ENCODE peak calls at places on chromosome 4, in seven cellular contexts. V is left ventricle myocardium inferior; T is HS-5; S is stimulated activated CD4-positive, alpha-beta T cell treated with anti-CD3 and anti-CD28 coated beads, Interleukin-4, amount 100 ng/mL, for 1 hour; N is mesothelial cell of epicardium; Q is NCI-H1436; B is lung. I is an unnamed sample.

GRCh38 chr4:100079264-100079663 is 111.0 kb downstream of the DDIT4L start:
- DNase-seq in B (no peak), S (no peak), V (no peak), N (no peak), Q (no peak), T (no peak), I (no peak)

GRCh38 chr4:129738175-129738574 is 642.2 kb downstream of the C4orf33 start:
- DNase-seq in B (no peak), S (no peak), V (no peak), N (no peak), T (no peak), Q (no peak), I (no peak)

GRCh38 chr4:108829981-108830492 is 67.2 kb upstream of the ETNPPL start:
- DNase-seq in Q (no peak), V (no peak), T (no peak), N (no peak), B (no peak), S (no peak), I (no peak)

GRCh38 chr4:108796173-108796572 is 33.3 kb upstream of the ETNPPL start:
- DNase-seq in B (no peak), V (no peak), N (no peak), T (no peak), Q (no peak), S (no peak), I (no peak)

GRCh38 chr4:70991596-70991995 is 1.9 kb upstream of the DCK start:
- DNase-seq in N (no peak), S (no peak), B (no peak), T (no peak), V (no peak), Q (no peak), I (no peak)

GRCh38 chr4:5798447-5798846 is 87.4 kb downstream of the EVC start:
- DNase-seq in N (peak), V (peak), S (no peak), B (no peak), T (no peak), Q (no peak), I (no peak)

GRCh38 chr4:83010111-83010521 is 507 bp downstream of the LIN54 start:
- DNase-seq in T (no peak), Q (no peak), B (no peak), S (no peak), V (no peak), N (no peak), I (peak)

GRCh38 chr4:22634541-22635181 is 58.1 kb upstream of the GBA3 start:
- DNase-seq in V (no peak), S (no peak), B (no peak), N (no peak), Q (no peak), T (no peak), I (peak)

GRCh38 chr4:33088713-33089112 is 2368.5 kb downstream of the PCDH7 start:
- DNase-seq in T (no peak), B (no peak), Q (no peak), N (no peak), V (no peak), S (no peak), I (no peak)

GRCh38 chr4:41346306-41347061 is 89.8 kb downstream of the UCHL1 start:
- DNase-seq in N (no peak), B (no peak), V (no peak), Q (no peak), T (no peak), S (no peak), I (no peak)

GRCh38 chr4:44446191-44446590 is 2.4 kb downstream of the KCTD8 start:
- DNase-seq in B (no peak), Q (no peak), N (no peak), V (no peak), S (no peak), T (no peak), I (peak)

GRCh38 chr4:41678086-41678485 is 70.4 kb downstream of the PHOX2B start:
- DNase-seq in V (no peak), S (no peak), T (no peak), N (no peak), Q (no peak), B (no peak), I (no peak)

GRCh38 chr4:82891728-82892466 is 944 bp upstream of the SEC31A start:
- DNase-seq in V (no peak), T (no peak), Q (no peak), B (no peak), S (no peak), N (no peak), I (no peak)

GRCh38 chr4:53861856-53862610 is 202.4 kb downstream of the CHIC2 start:
- DNase-seq in Q (no peak), B (no peak), N (no peak), T (peak), V (no peak), S (no peak), I (peak)

GRCh38 chr4:167000141-167000852 is 234.0 kb downstream of the SPOCK3 start:
- DNase-seq in T (no peak), B (no peak), V (no peak), Q (no peak), S (no peak), N (no peak), I (peak)

GRCh38 chr4:166282081-166282770 is 409.2 kb downstream of the TLL1 start:
- DNase-seq in N (no peak), B (no peak), Q (no peak), S (no peak), V (no peak), T (no peak), I (peak)

GRCh38 chr4:1797861-1798529 is 4.9 kb downstream of the FGFR3 start:
- DNase-seq in Q (no peak), T (no peak), S (no peak), N (no peak), V (no peak), B (no peak), I (no peak)

GRCh38 chr4:40916218-40916555 is 166.4 kb downstream of the NSUN7 start:
- DNase-seq in Q (no peak), S (no peak), V (no peak), B (no peak), T (no peak), N (no peak), I (peak)

GRCh38 chr4:70721747-70722146 is at the start of gene RUFY3:
- DNase-seq in V (no peak), T (peak), S (no peak), N (no peak), B (no peak), Q (peak), I (no peak)

GRCh38 chr4:156609421-156609820 is 362.2 kb downstream of the PDGFC start:
- DNase-seq in B (no peak), S (no peak), T (no peak), Q (no peak), N (no peak), V (peak), I (no peak)

GRCh38 chr4:71287305-71287704 is 51.5 kb upstream of the SLC4A4 start:
- DNase-seq in V (no peak), S (no peak), Q (no peak), T (no peak), B (no peak), N (no peak), I (no peak)

GRCh38 chr4:6337331-6337935 is 67.8 kb downstream of the WFS1 start:
- DNase-seq in S (no peak), B (no peak), T (no peak), N (no peak), Q (no peak), V (no peak), I (no peak)

GRCh38 chr4:56979674-56980073 is 978 bp downstream of the POLR2B start:
- DNase-seq in N (no peak), B (no peak), V (no peak), T (no peak), Q (no peak), S (peak), I (peak)

GRCh38 chr4:55116450-55116849 is 8.9 kb downstream of the KDR start:
- DNase-seq in B (no peak), N (no peak), S (no peak), Q (no peak), V (no peak), T (peak), I (peak)

GRCh38 chr4:177809786-177810185 is 367.5 kb upstream of the AGA start:
- DNase-seq in B (no peak), Q (no peak), V (no peak), T (no peak), S (no peak), N (no peak), I (no peak)

GRCh38 chr4:52199574-52200338 is 148.7 kb downstream of the SPATA18 start:
- DNase-seq in N (no peak), B (no peak), S (no peak), T (peak), Q (no peak), V (no peak), I (peak)

GRCh38 chr4:42995343-42995944 is 102.9 kb downstream of the GRXCR1 start:
- DNase-seq in V (no peak), S (no peak), N (no peak), Q (peak), T (peak), B (no peak), I (peak)

GRCh38 chr4:3313139-3313538 is 20.3 kb downstream of the RGS12 start:
- DNase-seq in Q (no peak), S (no peak), B (no peak), N (peak), V (no peak), T (no peak), I (no peak)

GRCh38 chr4:62159876-62160275 is 959.8 kb downstream of the ADGRL3 start:
- DNase-seq in Q (no peak), V (no peak), N (no peak), B (no peak), T (no peak), S (no peak), I (no peak)

GRCh38 chr4:6668391-6668790 is 25.3 kb upstream of the S100P start:
- DNase-seq in V (no peak), T (no peak), S (no peak), N (no peak), Q (no peak), B (no peak), I (peak)

GRCh38 chr4:6926681-6927478 is 17.3 kb downstream of the TBC1D14 start:
- DNase-seq in S (peak), V (peak), T (no peak), N (peak), B (peak), Q (no peak), I (no peak)

GRCh38 chr4:183362916-183363542 is 40.8 kb upstream of the CLDN24 start:
- DNase-seq in B (no peak), T (no peak), Q (no peak), S (no peak), N (no peak), V (no peak), I (peak)

GRCh38 chr4:168540865-168541607 is 44.2 kb downstream of the PALLD start:
- DNase-seq in V (no peak), B (no peak), Q (peak), N (no peak), S (no peak), T (no peak), I (peak)

GRCh38 chr4:126230244-126230643 is 915.5 kb downstream of the FAT4 start:
- DNase-seq in Q (no peak), B (no peak), T (no peak), S (no peak), N (no peak), V (no peak), I (no peak)

GRCh38 chr4:75673959-75674328 is 733 bp upstream of the G3BP2 start:
- DNase-seq in Q (no peak), N (no peak), V (no peak), S (no peak), B (no peak), T (no peak), I (no peak)

GRCh38 chr4:5399790-5400421 is 308.5 kb downstream of the EVC2 start:
- DNase-seq in T (no peak), Q (no peak), N (peak), V (no peak), S (no peak), B (no peak), I (peak)

GRCh38 chr4:98778206-98778605 is 119.8 kb upstream of the TSPAN5 start:
- DNase-seq in V (no peak), B (no peak), T (peak), S (no peak), Q (no peak), N (no peak), I (peak)